ENCODE peak calls at places on chromosome 16, in five cellular contexts. One of them, this sample, is unnamed. For H3K4me1, the result is how much of the 10 kb centered on the place peaks cover.

GRCh38 chr16:20995711-20996110 is 95.1 kb downstream of the LYRM1 start:
- DNase-seq in heart left ventricle: no peak
- DNase-seq in body of pancreas: no peak
- DNase-seq in H1: peak
- DNase-seq in ovary: no peak
- DNase-seq in this sample: no peak

GRCh38 chr16:282944-283744 is at the start of gene PDIA2:
- DNase-seq in heart left ventricle: peak
- DNase-seq in body of pancreas: peak
- DNase-seq in H1: no peak
- DNase-seq in ovary: no peak
- DNase-seq in this sample: peak

GRCh38 chr16:11452298-11452697 is 107.0 kb downstream of the RMI2 start:
- DNase-seq in heart left ventricle: no peak
- DNase-seq in body of pancreas: no peak
- DNase-seq in H1: no peak
- DNase-seq in ovary: no peak
- DNase-seq in this sample: no peak

GRCh38 chr16:53346-54236 is at the start of the genes POLR3K and SNRNP25:
- DNase-seq in heart left ventricle: peak
- DNase-seq in body of pancreas: peak
- DNase-seq in H1: peak
- DNase-seq in ovary: peak
- DNase-seq in this sample: peak

GRCh38 chr16:73232555-73233422 is 184.9 kb upstream of the ZFHX3 start:
- DNase-seq in heart left ventricle: peak
- DNase-seq in body of pancreas: peak
- DNase-seq in H1: no peak
- DNase-seq in ovary: peak
- DNase-seq in this sample: peak

GRCh38 chr16:22006636-22007035 is 1.3 kb upstream of the MOSMO start:
- DNase-seq in heart left ventricle: no peak
- DNase-seq in body of pancreas: no peak
- DNase-seq in H1: peak
- DNase-seq in ovary: no peak
- DNase-seq in this sample: no peak

GRCh38 chr16:67967956-67968439 is 439 bp downstream of the SLC12A4 start:
- DNase-seq in heart left ventricle: peak
- DNase-seq in body of pancreas: peak
- DNase-seq in H1: peak
- DNase-seq in ovary: peak
- DNase-seq in this sample: no peak

GRCh38 chr16:85888405-85889331 is 10.3 kb upstream of the IRF8 start:
- DNase-seq in heart left ventricle: no peak
- DNase-seq in body of pancreas: no peak
- DNase-seq in H1: no peak
- DNase-seq in ovary: no peak
- DNase-seq in this sample: no peak

GRCh38 chr16:58451263-58451662 is 48.7 kb upstream of the NDRG4 start:
- DNase-seq in heart left ventricle: no peak
- DNase-seq in body of pancreas: no peak
- DNase-seq in H1: no peak
- DNase-seq in ovary: no peak
- DNase-seq in this sample: peak

GRCh38 chr16:57480754-57481230 is 5.5 kb downstream of the DOK4 start:
- DNase-seq in heart left ventricle: no peak
- DNase-seq in body of pancreas: no peak
- DNase-seq in H1: no peak
- DNase-seq in ovary: no peak
- DNase-seq in this sample: peak

GRCh38 chr16:12703935-12704334 is 99.8 kb downstream of the CPPED1 start:
- DNase-seq in heart left ventricle: no peak
- DNase-seq in body of pancreas: no peak
- DNase-seq in H1: no peak
- DNase-seq in ovary: no peak
- DNase-seq in this sample: no peak

GRCh38 chr16:66423177-66423576 is 3.9 kb upstream of the BEAN1 start:
- DNase-seq in heart left ventricle: no peak
- DNase-seq in body of pancreas: no peak
- DNase-seq in H1: no peak
- DNase-seq in ovary: no peak
- DNase-seq in this sample: no peak

GRCh38 chr16:78183886-78184553 is 84.6 kb downstream of the WWOX start:
- DNase-seq in heart left ventricle: no peak
- DNase-seq in body of pancreas: peak
- DNase-seq in H1: no peak
- DNase-seq in ovary: peak
- DNase-seq in this sample: no peak

GRCh38 chr16:53090591-53091507 is 36.1 kb downstream of the CHD9 start:
- DNase-seq in heart left ventricle: peak
- DNase-seq in body of pancreas: peak
- DNase-seq in H1: no peak
- DNase-seq in ovary: peak
- DNase-seq in this sample: no peak

GRCh38 chr16:12089492-12090161 is 113.1 kb downstream of the SNX29 start:
- DNase-seq in heart left ventricle: peak
- DNase-seq in body of pancreas: no peak
- DNase-seq in H1: peak
- DNase-seq in ovary: peak
- DNase-seq in this sample: no peak

GRCh38 chr16:76235426-76235825 is 41.8 kb upstream of the CNTNAP4 start:
- DNase-seq in heart left ventricle: no peak
- DNase-seq in body of pancreas: no peak
- DNase-seq in H1: no peak
- DNase-seq in ovary: no peak
- DNase-seq in this sample: no peak

GRCh38 chr16:6317924-6318323 is 1014.7 kb upstream of the RBFOX1 start:
- DNase-seq in heart left ventricle: no peak
- DNase-seq in body of pancreas: no peak
- DNase-seq in H1: no peak
- DNase-seq in ovary: no peak
- DNase-seq in this sample: no peak

GRCh38 chr16:85612191-85612800 is 826 bp upstream of the GSE1 start:
- DNase-seq in heart left ventricle: peak
- DNase-seq in body of pancreas: peak
- DNase-seq in H1: peak
- DNase-seq in ovary: peak
- DNase-seq in this sample: peak

GRCh38 chr16:2057438-2057837 is 9.7 kb downstream of the TSC2 start:
- DNase-seq in heart left ventricle: no peak
- DNase-seq in body of pancreas: no peak
- DNase-seq in H1: no peak
- DNase-seq in ovary: no peak
- DNase-seq in this sample: no peak
- TF ChIP-seq CTCF in heart left ventricle: no peak
- TF ChIP-seq CTCF in body of pancreas: no peak
- TF ChIP-seq CTCF in H1: no peak
- TF ChIP-seq CTCF in ovary: no peak
- TF ChIP-seq CTCF in this sample: no peak

GRCh38 chr16:2514333-2515179 is 804 bp downstream of the ATP6V0C start:
- DNase-seq in heart left ventricle: no peak
- DNase-seq in body of pancreas: peak
- DNase-seq in H1: no peak
- DNase-seq in ovary: peak
- DNase-seq in this sample: no peak

GRCh38 chr16:2518823-2519710 is 1.1 kb upstream of the AMDHD2 start:
- DNase-seq in heart left ventricle: peak
- DNase-seq in body of pancreas: no peak
- DNase-seq in H1: no peak
- DNase-seq in ovary: no peak
- DNase-seq in this sample: no peak

GRCh38 chr16:2515180-2515803 is 1.5 kb downstream of the ATP6V0C start:
- DNase-seq in heart left ventricle: no peak
- DNase-seq in body of pancreas: no peak
- DNase-seq in H1: no peak
- DNase-seq in ovary: no peak
- DNase-seq in this sample: no peak

GRCh38 chr16:2517954-2518605 is 2.1 kb upstream of the AMDHD2 start:
- DNase-seq in heart left ventricle: no peak
- DNase-seq in body of pancreas: no peak
- DNase-seq in H1: no peak
- DNase-seq in ovary: no peak
- DNase-seq in this sample: no peak

GRCh38 chr16:2516391-2517240 is 2.9 kb downstream of the ATP6V0C start:
- DNase-seq in heart left ventricle: peak
- DNase-seq in body of pancreas: no peak
- DNase-seq in H1: no peak
- DNase-seq in ovary: no peak
- DNase-seq in this sample: no peak
- H3K4me1 ChIP-seq in heart left ventricle: half or more
- H3K4me1 ChIP-seq in body of pancreas: half or more
- H3K4me1 ChIP-seq in H1: under half
- H3K4me1 ChIP-seq in ovary: under half
- H3K4me1 ChIP-seq in this sample: under half

GRCh38 chr16:29794231-29794710 is 3.7 kb downstream of the KIF22 start:
- DNase-seq in heart left ventricle: no peak
- DNase-seq in body of pancreas: no peak
- DNase-seq in H1: no peak
- DNase-seq in ovary: no peak
- DNase-seq in this sample: no peak

GRCh38 chr16:29790949-29791844 is 646 bp downstream of the KIF22 start:
- DNase-seq in heart left ventricle: no peak
- DNase-seq in body of pancreas: no peak
- DNase-seq in H1: no peak
- DNase-seq in ovary: no peak
- DNase-seq in this sample: no peak

GRCh38 chr16:29790183-29790948 is at the start of gene KIF22:
- DNase-seq in heart left ventricle: peak
- DNase-seq in body of pancreas: peak
- DNase-seq in H1: peak
- DNase-seq in ovary: peak
- DNase-seq in this sample: peak

GRCh38 chr16:29791845-29792797 is 1.6 kb downstream of the KIF22 start:
- DNase-seq in heart left ventricle: no peak
- DNase-seq in body of pancreas: no peak
- DNase-seq in H1: no peak
- DNase-seq in ovary: no peak
- DNase-seq in this sample: no peak

DNA sequence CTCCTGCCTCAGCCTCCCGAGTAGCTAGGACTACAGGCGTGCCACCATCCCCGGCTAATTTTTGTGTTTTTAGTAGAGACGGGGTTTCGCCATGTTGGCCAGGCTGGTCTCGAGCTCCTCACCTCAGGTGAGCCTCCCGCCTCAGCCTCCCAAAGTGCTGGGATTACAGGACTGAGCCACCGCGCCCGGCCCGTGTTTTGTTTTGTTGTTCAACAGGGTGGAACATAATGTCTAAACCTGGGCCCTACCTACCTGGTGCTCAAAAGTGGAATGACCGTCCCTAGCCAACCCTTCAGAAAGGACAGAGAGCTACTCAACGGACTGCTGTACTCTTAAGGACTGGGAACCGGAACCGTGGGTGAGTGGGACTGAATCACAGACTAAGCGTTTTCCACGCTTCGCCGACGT is 772 bp upstream of the KIF22 start:
- DNase-seq in heart left ventricle: no peak
- DNase-seq in body of pancreas: no peak
- DNase-seq in H1: no peak
- DNase-seq in ovary: peak
- DNase-seq in this sample: no peak
- H3K4me3 ChIP-seq in heart left ventricle: peak
- H3K4me3 ChIP-seq in body of pancreas: peak
- H3K4me3 ChIP-seq in H1: peak
- H3K4me3 ChIP-seq in ovary: peak
- H3K4me3 ChIP-seq in this sample: peak

DNA sequence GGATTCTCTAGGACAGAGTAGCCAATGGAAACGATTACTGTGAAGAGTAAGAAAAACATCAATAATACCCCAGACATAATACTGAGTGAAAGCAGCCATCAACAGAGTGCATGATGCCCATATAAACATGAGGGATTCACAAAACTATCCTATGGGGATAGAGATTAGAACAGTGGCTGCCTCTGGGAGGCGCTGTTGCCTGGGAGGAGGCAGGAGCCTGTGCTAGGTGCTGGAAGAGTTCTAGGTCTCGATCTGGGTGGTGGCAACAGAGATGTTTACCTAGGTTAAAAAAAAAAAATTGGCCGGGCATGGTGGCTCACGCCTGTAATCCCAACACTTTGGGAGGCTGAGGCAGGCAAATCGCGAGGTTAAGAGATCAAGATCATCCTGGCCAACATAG is 7.9 kb downstream of the FA2H start:
- DNase-seq in heart left ventricle: no peak
- DNase-seq in body of pancreas: no peak
- DNase-seq in H1: peak
- DNase-seq in ovary: no peak
- DNase-seq in this sample: no peak
- TF ChIP-seq CTCF in heart left ventricle: no peak
- TF ChIP-seq CTCF in body of pancreas: no peak
- TF ChIP-seq CTCF in H1: peak
- TF ChIP-seq CTCF in ovary: no peak
- TF ChIP-seq CTCF in this sample: peak

DNA sequence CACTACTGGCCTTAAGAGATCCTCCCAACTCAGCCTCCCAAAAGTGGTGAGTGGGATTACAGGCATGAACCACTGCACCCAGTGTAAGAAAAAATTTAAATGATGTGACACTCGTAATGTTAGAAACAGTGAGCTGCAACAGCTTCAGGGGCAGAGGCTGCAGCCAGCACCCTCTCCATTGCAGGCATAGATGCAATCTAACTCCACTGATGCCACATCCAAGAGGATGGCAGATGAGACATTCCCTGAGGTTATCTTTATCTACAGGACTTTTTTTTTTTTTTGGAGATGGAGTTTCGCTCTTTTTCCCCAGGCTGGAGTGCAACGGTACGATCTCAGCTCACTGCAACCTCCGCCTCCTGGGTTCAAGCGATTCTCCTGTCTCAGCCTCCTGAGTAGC is 19.9 kb downstream of the ZCCHC14 start:
- DNase-seq in heart left ventricle: no peak
- DNase-seq in body of pancreas: no peak
- DNase-seq in H1: no peak
- DNase-seq in ovary: no peak
- DNase-seq in this sample: no peak
- H3K4me1 ChIP-seq in heart left ventricle: half or more
- H3K4me1 ChIP-seq in body of pancreas: under half
- H3K4me1 ChIP-seq in H1: under half
- H3K4me1 ChIP-seq in ovary: under half
- H3K4me1 ChIP-seq in this sample: half or more

This sample was measured in BE2C.